ENCODE peak calls at places on chromosomes 3 and 15, in eight cellular contexts. One of them, this sample, is unnamed. For H3K4me1, the result is how much of the 10 kb centered on the place peaks cover.

GRCh38 chr15:75723847-75724660 is 11.4 kb upstream of the CSPG4 start:
- DNase-seq in transverse colon: peak
- DNase-seq in prostate gland: peak
- DNase-seq in IMR-90: peak
- DNase-seq in body of pancreas: peak
- DNase-seq in HCT116: no peak
- DNase-seq in adrenal gland: peak
- DNase-seq in gastrocnemius medialis: peak
- DNase-seq in this sample: no peak

GRCh38 chr15:71811752-71812735 is 1.7 kb downstream of the NR2E3 start:
- DNase-seq in transverse colon: no peak
- DNase-seq in prostate gland: no peak
- DNase-seq in IMR-90: no peak
- DNase-seq in body of pancreas: no peak
- DNase-seq in HCT116: no peak
- DNase-seq in adrenal gland: no peak
- DNase-seq in gastrocnemius medialis: no peak
- DNase-seq in this sample: no peak

GRCh38 chr3:69403406-69403934 is 17.6 kb upstream of the FRMD4B start:
- DNase-seq in transverse colon: no peak
- DNase-seq in prostate gland: peak
- DNase-seq in IMR-90: no peak
- DNase-seq in body of pancreas: no peak
- DNase-seq in HCT116: no peak
- DNase-seq in adrenal gland: no peak
- DNase-seq in gastrocnemius medialis: no peak
- DNase-seq in this sample: no peak

GRCh38 chr3:157360044-157360443 is 76.6 kb upstream of the PTX3 start:
- DNase-seq in transverse colon: no peak
- DNase-seq in prostate gland: no peak
- DNase-seq in IMR-90: peak
- DNase-seq in body of pancreas: no peak
- DNase-seq in HCT116: peak
- DNase-seq in adrenal gland: peak
- DNase-seq in gastrocnemius medialis: no peak
- DNase-seq in this sample: no peak

GRCh38 chr3:170346481-170347125 is 10.9 kb upstream of the SKIL start:
- DNase-seq in transverse colon: no peak
- DNase-seq in prostate gland: no peak
- DNase-seq in IMR-90: peak
- DNase-seq in body of pancreas: no peak
- DNase-seq in HCT116: no peak
- DNase-seq in adrenal gland: no peak
- DNase-seq in gastrocnemius medialis: no peak
- DNase-seq in this sample: no peak

GRCh38 chr15:31554261-31554660 is 227.6 kb downstream of the KLF13 start:
- DNase-seq in transverse colon: no peak
- DNase-seq in prostate gland: no peak
- DNase-seq in IMR-90: peak
- DNase-seq in body of pancreas: no peak
- DNase-seq in HCT116: no peak
- DNase-seq in adrenal gland: peak
- DNase-seq in gastrocnemius medialis: no peak
- DNase-seq in this sample: no peak

GRCh38 chr3:195752538-195753331 is 32.0 kb downstream of the MUC20 start:
- DNase-seq in transverse colon: no peak
- DNase-seq in prostate gland: no peak
- DNase-seq in IMR-90: no peak
- DNase-seq in body of pancreas: no peak
- DNase-seq in HCT116: no peak
- DNase-seq in adrenal gland: no peak
- DNase-seq in gastrocnemius medialis: no peak
- DNase-seq in this sample: no peak

GRCh38 chr15:88974392-88974791 is 61.2 kb upstream of the MFGE8 start:
- DNase-seq in transverse colon: no peak
- DNase-seq in prostate gland: no peak
- DNase-seq in IMR-90: peak
- DNase-seq in body of pancreas: no peak
- DNase-seq in HCT116: no peak
- DNase-seq in adrenal gland: no peak
- DNase-seq in gastrocnemius medialis: no peak
- DNase-seq in this sample: no peak

GRCh38 chr3:112397529-112397928 is 64.6 kb downstream of the CD200 start:
- DNase-seq in transverse colon: no peak
- DNase-seq in prostate gland: no peak
- DNase-seq in IMR-90: no peak
- DNase-seq in body of pancreas: no peak
- DNase-seq in HCT116: no peak
- DNase-seq in adrenal gland: no peak
- DNase-seq in gastrocnemius medialis: no peak
- DNase-seq in this sample: no peak

GRCh38 chr3:112394008-112394616 is 61.2 kb downstream of the CD200 start:
- DNase-seq in transverse colon: no peak
- DNase-seq in prostate gland: no peak
- DNase-seq in IMR-90: peak
- DNase-seq in body of pancreas: no peak
- DNase-seq in HCT116: no peak
- DNase-seq in adrenal gland: no peak
- DNase-seq in gastrocnemius medialis: no peak
- DNase-seq in this sample: no peak

GRCh38 chr3:112393360-112393728 is 60.4 kb downstream of the CD200 start:
- DNase-seq in transverse colon: no peak
- DNase-seq in prostate gland: no peak
- DNase-seq in IMR-90: no peak
- DNase-seq in body of pancreas: no peak
- DNase-seq in HCT116: no peak
- DNase-seq in adrenal gland: no peak
- DNase-seq in gastrocnemius medialis: no peak
- DNase-seq in this sample: no peak

GRCh38 chr3:112392393-112393359 is 59.7 kb downstream of the CD200 start:
- DNase-seq in transverse colon: no peak
- DNase-seq in prostate gland: no peak
- DNase-seq in IMR-90: no peak
- DNase-seq in body of pancreas: no peak
- DNase-seq in HCT116: no peak
- DNase-seq in adrenal gland: no peak
- DNase-seq in gastrocnemius medialis: no peak
- DNase-seq in this sample: no peak

DNA sequence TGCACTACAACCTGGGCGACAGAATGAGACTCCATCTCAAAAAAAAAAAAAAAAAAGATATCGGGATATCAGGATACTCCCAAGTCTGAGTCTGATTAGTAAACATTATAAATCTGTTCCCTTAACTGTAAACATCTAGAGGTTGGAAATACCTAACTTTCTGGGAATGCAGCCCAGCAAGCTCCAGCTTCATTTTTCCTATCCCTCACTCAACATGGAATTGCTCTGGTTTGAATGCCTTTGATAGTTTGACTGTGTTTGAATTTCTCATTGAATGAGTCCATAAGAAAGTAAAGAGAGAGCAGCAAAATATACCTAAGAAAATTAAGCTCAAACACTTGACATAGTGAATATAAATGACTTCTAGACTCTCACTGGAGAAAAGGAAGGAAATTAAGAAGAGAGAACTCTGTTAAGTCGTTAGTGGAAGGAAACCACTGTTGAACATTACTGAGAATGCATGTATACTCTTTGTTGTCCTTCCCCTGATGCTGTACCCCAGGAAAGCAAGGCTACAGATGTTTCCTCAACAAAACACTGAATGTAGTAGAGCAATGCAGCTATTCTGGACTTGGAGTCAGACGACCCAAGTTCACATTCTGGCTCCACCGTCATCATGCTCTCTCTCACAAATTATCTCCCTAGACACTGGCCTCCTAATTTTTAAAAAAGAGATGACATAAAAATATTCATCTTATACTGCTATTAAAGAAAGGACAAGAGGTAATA is 62.4 kb downstream of the CD200 start:
- DNase-seq in transverse colon: no peak
- DNase-seq in prostate gland: no peak
- DNase-seq in IMR-90: peak
- DNase-seq in body of pancreas: no peak
- DNase-seq in HCT116: no peak
- DNase-seq in adrenal gland: no peak
- DNase-seq in gastrocnemius medialis: no peak
- DNase-seq in this sample: no peak
- TF ChIP-seq POLR2A in transverse colon: no peak
- TF ChIP-seq POLR2A in prostate gland: no peak
- TF ChIP-seq POLR2A in IMR-90: no peak
- TF ChIP-seq POLR2A in body of pancreas: no peak
- TF ChIP-seq POLR2A in HCT116: no peak
- TF ChIP-seq POLR2A in adrenal gland: no peak
- TF ChIP-seq POLR2A in gastrocnemius medialis: no peak
- TF ChIP-seq POLR2A in this sample: no peak

GRCh38 chr15:53536479-53537120 is 222.9 kb downstream of the WDR72 start:
- DNase-seq in transverse colon: no peak
- DNase-seq in prostate gland: no peak
- DNase-seq in IMR-90: no peak
- DNase-seq in body of pancreas: no peak
- DNase-seq in HCT116: no peak
- DNase-seq in adrenal gland: no peak
- DNase-seq in gastrocnemius medialis: no peak
- DNase-seq in this sample: no peak

GRCh38 chr15:53534105-53534839 is 225.2 kb downstream of the WDR72 start:
- DNase-seq in transverse colon: no peak
- DNase-seq in prostate gland: no peak
- DNase-seq in IMR-90: no peak
- DNase-seq in body of pancreas: no peak
- DNase-seq in HCT116: no peak
- DNase-seq in adrenal gland: no peak
- DNase-seq in gastrocnemius medialis: no peak
- DNase-seq in this sample: no peak

GRCh38 chr15:53539878-53540277 is 219.6 kb downstream of the WDR72 start:
- DNase-seq in transverse colon: no peak
- DNase-seq in prostate gland: no peak
- DNase-seq in IMR-90: no peak
- DNase-seq in body of pancreas: no peak
- DNase-seq in HCT116: no peak
- DNase-seq in adrenal gland: no peak
- DNase-seq in gastrocnemius medialis: no peak
- DNase-seq in this sample: no peak

GRCh38 chr15:53530762-53531161 is 228.7 kb downstream of the WDR72 start:
- DNase-seq in transverse colon: no peak
- DNase-seq in prostate gland: no peak
- DNase-seq in IMR-90: no peak
- DNase-seq in body of pancreas: no peak
- DNase-seq in HCT116: no peak
- DNase-seq in adrenal gland: no peak
- DNase-seq in gastrocnemius medialis: no peak
- DNase-seq in this sample: no peak

GRCh38 chr15:53535886-53536285 is 223.6 kb downstream of the WDR72 start:
- DNase-seq in transverse colon: no peak
- DNase-seq in prostate gland: no peak
- DNase-seq in IMR-90: no peak
- DNase-seq in body of pancreas: no peak
- DNase-seq in HCT116: no peak
- DNase-seq in adrenal gland: no peak
- DNase-seq in gastrocnemius medialis: no peak
- DNase-seq in this sample: no peak
- H3K4me1 ChIP-seq in transverse colon: under half
- H3K4me1 ChIP-seq in prostate gland: under half
- H3K4me1 ChIP-seq in IMR-90: under half
- H3K4me1 ChIP-seq in body of pancreas: under half
- H3K4me1 ChIP-seq in HCT116: under half
- H3K4me1 ChIP-seq in adrenal gland: under half
- H3K4me1 ChIP-seq in gastrocnemius medialis: under half
- H3K4me1 ChIP-seq in this sample: under half

GRCh38 chr3:134822065-134822464 is 27.0 kb downstream of the EPHB1 start:
- DNase-seq in transverse colon: no peak
- DNase-seq in prostate gland: no peak
- DNase-seq in IMR-90: no peak
- DNase-seq in body of pancreas: no peak
- DNase-seq in HCT116: no peak
- DNase-seq in adrenal gland: no peak
- DNase-seq in gastrocnemius medialis: no peak
- DNase-seq in this sample: no peak

GRCh38 chr3:134820994-134821393 is 25.9 kb downstream of the EPHB1 start:
- DNase-seq in transverse colon: no peak
- DNase-seq in prostate gland: no peak
- DNase-seq in IMR-90: no peak
- DNase-seq in body of pancreas: no peak
- DNase-seq in HCT116: no peak
- DNase-seq in adrenal gland: no peak
- DNase-seq in gastrocnemius medialis: no peak
- DNase-seq in this sample: no peak

GRCh38 chr3:134815519-134815918 is 20.5 kb downstream of the EPHB1 start:
- DNase-seq in transverse colon: no peak
- DNase-seq in prostate gland: no peak
- DNase-seq in IMR-90: no peak
- DNase-seq in body of pancreas: no peak
- DNase-seq in HCT116: no peak
- DNase-seq in adrenal gland: no peak
- DNase-seq in gastrocnemius medialis: no peak
- DNase-seq in this sample: no peak

GRCh38 chr3:134816623-134817022 is 21.6 kb downstream of the EPHB1 start:
- DNase-seq in transverse colon: no peak
- DNase-seq in prostate gland: no peak
- DNase-seq in IMR-90: no peak
- DNase-seq in body of pancreas: no peak
- DNase-seq in HCT116: no peak
- DNase-seq in adrenal gland: no peak
- DNase-seq in gastrocnemius medialis: peak
- DNase-seq in this sample: no peak

DNA sequence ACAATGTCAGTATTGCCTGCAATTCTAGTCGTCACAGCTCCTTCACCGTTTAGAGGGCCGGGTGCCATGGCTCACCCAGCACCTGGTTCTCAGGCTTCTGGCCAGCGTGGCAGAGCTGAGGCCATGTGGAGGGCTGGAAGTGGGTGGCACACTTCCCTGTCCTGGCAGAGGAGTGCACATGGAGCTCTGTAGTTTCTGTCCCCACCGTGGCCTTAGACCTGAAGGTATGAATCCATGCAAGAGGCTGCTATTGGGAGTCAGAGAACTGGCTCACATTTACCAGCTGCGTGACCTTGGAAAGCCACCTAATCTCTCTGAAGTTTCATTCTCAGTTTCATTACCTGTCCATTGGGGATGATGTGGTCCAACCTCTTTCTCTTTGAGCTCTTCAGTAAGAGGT is 22.2 kb downstream of the EPHB1 start:
- DNase-seq in transverse colon: no peak
- DNase-seq in prostate gland: no peak
- DNase-seq in IMR-90: no peak
- DNase-seq in body of pancreas: no peak
- DNase-seq in HCT116: no peak
- DNase-seq in adrenal gland: no peak
- DNase-seq in gastrocnemius medialis: peak
- DNase-seq in this sample: no peak
- H3K27ac ChIP-seq in transverse colon: no peak
- H3K27ac ChIP-seq in prostate gland: no peak
- H3K27ac ChIP-seq in IMR-90: no peak
- H3K27ac ChIP-seq in body of pancreas: no peak
- H3K27ac ChIP-seq in HCT116: no peak
- H3K27ac ChIP-seq in adrenal gland: no peak
- H3K27ac ChIP-seq in gastrocnemius medialis: peak
- H3K27ac ChIP-seq in this sample: no peak

DNA sequence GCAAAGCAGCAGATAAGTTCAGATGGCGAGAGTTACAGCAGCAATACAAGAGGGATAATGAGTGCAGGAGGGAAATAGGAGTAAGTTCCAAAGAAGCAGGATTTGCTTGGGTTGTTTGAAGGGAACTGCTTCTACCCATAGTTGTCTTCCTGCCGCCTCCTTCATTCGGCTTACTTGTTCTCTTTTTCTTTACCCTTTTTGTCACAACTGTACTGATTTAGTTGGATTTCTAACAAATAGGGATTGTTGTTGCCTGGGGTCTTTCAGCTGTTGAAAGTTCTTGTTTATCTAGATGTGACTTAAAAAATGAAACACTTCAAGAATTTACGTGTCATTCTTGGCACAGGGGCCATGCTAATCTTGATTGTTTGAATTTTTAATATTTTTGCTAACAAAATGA is 25.9 kb downstream of the MORF4L1 start:
- DNase-seq in transverse colon: no peak
- DNase-seq in prostate gland: no peak
- DNase-seq in IMR-90: no peak
- DNase-seq in body of pancreas: no peak
- DNase-seq in HCT116: no peak
- DNase-seq in adrenal gland: no peak
- DNase-seq in gastrocnemius medialis: no peak
- DNase-seq in this sample: no peak
- TF ChIP-seq POLR2A in transverse colon: no peak
- TF ChIP-seq POLR2A in prostate gland: no peak
- TF ChIP-seq POLR2A in IMR-90: no peak
- TF ChIP-seq POLR2A in body of pancreas: no peak
- TF ChIP-seq POLR2A in HCT116: no peak
- TF ChIP-seq POLR2A in adrenal gland: no peak
- TF ChIP-seq POLR2A in gastrocnemius medialis: no peak
- TF ChIP-seq POLR2A in this sample: no peak

This sample was measured in esophagus squamous epithelium.